ENCODE peak calls at places on chromosome 7, in seven cellular contexts. P is fibroblast of lung; Z is MV-4-11; I is activated T-cell treated with anti-CD3 and anti-CD28 coated beads, Interleukin-2, amount 50 U/mL, for 72 hours; W is lower lobe of right lung; L is GM10248; V is bronchial epithelial cell. E is an unnamed sample.

GRCh38 chr7:101618207-101618839 is 10.8 kb downstream of the MYL10 start:
- DNase-seq in P (no peak), Z (no peak), I (no peak), W (peak; percentile 34), L (no peak), V (no peak), E (no peak)

GRCh38 chr7:101363734-101364374 is 1.2 kb downstream of the COL26A1 start:
- DNase-seq in P (peak; percentile 64), Z (peak; percentile 69), I (peak; percentile 83), W (peak; percentile 75), L (peak; percentile 87), V (peak; percentile 12), E (peak; percentile 74)

GRCh38 chr7:73351447-73352167 is 23.6 kb downstream of the FKBP6 start:
- DNase-seq in P (no peak), Z (no peak), I (no peak), W (no peak), L (no peak), V (no peak), E (no peak)

GRCh38 chr7:139811106-139811505 is 18.0 kb upstream of the TBXAS1 start:
- DNase-seq in P (no peak), Z (peak; percentile 82), I (no peak), W (no peak), L (no peak), V (no peak), E (no peak)

GRCh38 chr7:154767194-154767593 is 235.7 kb downstream of the PAXIP1 start:
- DNase-seq in P (no peak), Z (no peak), I (no peak), W (no peak), L (no peak), V (no peak), E (no peak)

GRCh38 chr7:149459201-149459539 is 1.7 kb downstream of the ZNF777 start:
- DNase-seq in P (no peak), Z (no peak), I (no peak), W (no peak), L (no peak), V (no peak), E (no peak)

GRCh38 chr7:158366346-158366745 is 221.3 kb downstream of the PTPRN2 start:
- DNase-seq in P (no peak), Z (no peak), I (no peak), W (no peak), L (no peak), V (no peak), E (peak; percentile 22)

GRCh38 chr7:157302314-157302711 is 34.5 kb upstream of the DNAJB6 start:
- DNase-seq in P (no peak), Z (peak; percentile 94), I (peak; percentile 91), W (peak; percentile 85), L (peak; percentile 71), V (peak; percentile 83), E (peak; percentile 82)

GRCh38 chr7:135204271-135204872 is 7.0 kb downstream of the WDR91 start:
- DNase-seq in P (peak; percentile 98), Z (no peak), I (no peak), W (no peak), L (no peak), V (no peak), E (no peak)

GRCh38 chr7:95472521-95473160 is 13.1 kb upstream of the ASB4 start:
- DNase-seq in P (peak; percentile 24), Z (no peak), I (no peak), W (no peak), L (no peak), V (peak; percentile 33), E (no peak)

GRCh38 chr7:151125835-151126481 is 39.7 kb downstream of the AGAP3 start:
- DNase-seq in P (peak; percentile 15), Z (no peak), I (no peak), W (peak; percentile 39), L (no peak), V (no peak), E (no peak)

GRCh38 chr7:46391215-46391614 is 470.1 kb upstream of the IGFBP3 start:
- DNase-seq in P (peak; percentile 9), Z (no peak), I (no peak), W (no peak), L (no peak), V (no peak), E (no peak)

GRCh38 chr7:73769481-73770001 is 529 bp downstream of the CLDN3 start:
- DNase-seq in P (no peak), Z (no peak), I (no peak), W (no peak), L (peak; percentile 9), V (no peak), E (no peak)

GRCh38 chr7:137001041-137001440 is 132.6 kb downstream of the CHRM2 start:
- DNase-seq in P (peak; percentile 57), Z (no peak), I (no peak), W (no peak), L (no peak), V (no peak), E (no peak)

GRCh38 chr7:22821702-22822485 is 755 bp downstream of the TOMM7 start:
- DNase-seq in P (peak; percentile 36), Z (no peak), I (no peak), W (no peak), L (no peak), V (peak; percentile 18), E (no peak)

GRCh38 chr7:42833411-42833810 is 78.5 kb downstream of the C7orf25 start:
- DNase-seq in P (no peak), Z (no peak), I (no peak), W (no peak), L (no peak), V (no peak), E (no peak)

GRCh38 chr7:135169141-135169935 is 1.2 kb downstream of the CYREN start:
- DNase-seq in P (no peak), Z (peak; percentile 19), I (peak; percentile 75), W (no peak), L (peak; percentile 74), V (peak; percentile 96), E (no peak)

GRCh38 chr7:96034940-96035727 is 262.8 kb downstream of the DYNC1I1 start:
- DNase-seq in P (peak; percentile 3), Z (no peak), I (no peak), W (no peak), L (no peak), V (no peak), E (no peak)

GRCh38 chr7:49911906-49912305 is 138.5 kb downstream of the VWC2 start:
- DNase-seq in P (no peak), Z (no peak), I (no peak), W (no peak), L (no peak), V (no peak), E (no peak)

GRCh38 chr7:90271753-90272152 is 26.8 kb downstream of the CFAP69 start:
- DNase-seq in P (peak; percentile 72), Z (no peak), I (no peak), W (no peak), L (no peak), V (peak; percentile 35), E (no peak)

GRCh38 chr7:39137480-39137879 is 159.8 kb downstream of the POU6F2 start:
- DNase-seq in P (no peak), Z (no peak), I (no peak), W (no peak), L (no peak), V (no peak), E (no peak)

GRCh38 chr7:124784879-124785818 is 19.6 kb upstream of the GPR37 start:
- DNase-seq in P (peak; percentile 85), Z (peak; percentile 4), I (peak; percentile 18), W (no peak), L (peak; percentile 49), V (peak; percentile 54), E (no peak)

GRCh38 chr7:949021-949934 is 5.2 kb downstream of the ADAP1 start:
- DNase-seq in P (no peak), Z (no peak), I (no peak), W (peak; percentile 47), L (no peak), V (no peak), E (peak; percentile 59)

GRCh38 chr7:24366901-24367300 is 82.9 kb downstream of the NPY start:
- DNase-seq in P (no peak), Z (no peak), I (no peak), W (no peak), L (no peak), V (no peak), E (no peak)

GRCh38 chr7:45102785-45103712 is 8.4 kb downstream of the TBRG4 start:
- DNase-seq in P (no peak), Z (no peak), I (no peak), W (peak; percentile 29), L (no peak), V (no peak), E (no peak)

GRCh38 chr7:155869784-155870076 is 57.5 kb upstream of the SHH start:
- DNase-seq in P (no peak), Z (no peak), I (no peak), W (no peak), L (no peak), V (no peak), E (peak; percentile 42)

E was measured in ascending aorta.